ENCODE peak calls at places on chromosome 16, in four cellular contexts. S, W, Z and L are unnamed samples. For H3K4me1, the result is how much of the 10 kb centered on the place peaks cover.

GRCh38 chr16:19717319-19717718 is 708 bp downstream of the KNOP1 start:
- DNase-seq in W (no peak), Z (peak), S (no peak), L (no peak)

GRCh38 chr16:16015849-16016248 is 66.4 kb downstream of the ABCC1 start:
- DNase-seq in Z (no peak), S (no peak), W (no peak), L (no peak)

GRCh38 chr16:14193316-14193871 is 122.3 kb downstream of the MRTFB start:
- DNase-seq in S (no peak), W (no peak), Z (peak), L (no peak)

GRCh38 chr16:18937390-18937789 is 11.2 kb upstream of the SMG1 start:
- DNase-seq in W (no peak), S (no peak), Z (no peak), L (no peak)

GRCh38 chr16:81632392-81633146 is 146.5 kb upstream of the PLCG2 start:
- DNase-seq in Z (peak), W (no peak), S (no peak), L (peak)

GRCh38 chr16:71258371-71258770 is 27.8 kb upstream of the HYDIN start:
- DNase-seq in S (no peak), Z (no peak), W (no peak), L (no peak)

GRCh38 chr16:71618429-71618828 is 7.6 kb upstream of the MARVELD3 start:
- DNase-seq in S (no peak), W (no peak), Z (no peak), L (no peak)

GRCh38 chr16:1094601-1095449 is 1.2 kb downstream of the C1QTNF8 start:
- DNase-seq in W (no peak), Z (no peak), S (no peak), L (no peak)

GRCh38 chr16:4882261-4882632 is 35.0 kb downstream of the UBN1 start:
- DNase-seq in Z (no peak), W (no peak), S (peak), L (no peak)

GRCh38 chr16:57837305-57838125 is 35.2 kb upstream of the KIFC3 start:
- DNase-seq in W (no peak), Z (no peak), S (no peak), L (no peak)

GRCh38 chr16:4200000-4200780 is 41.7 kb downstream of the SRL start:
- DNase-seq in S (peak), W (peak), Z (peak), L (peak)

GRCh38 chr16:2737895-2738418 is 14.5 kb upstream of the SRRM2 start:
- DNase-seq in Z (no peak), W (no peak), S (no peak), L (no peak)

GRCh38 chr16:58124601-58124915 is 4.6 kb downstream of the CFAP20 start:
- DNase-seq in W (no peak), Z (no peak), S (no peak), L (no peak)

GRCh38 chr16:86635181-86635580 is 56.8 kb downstream of the FOXL1 start:
- DNase-seq in S (no peak), Z (no peak), W (no peak), L (no peak)

GRCh38 chr16:88617268-88618031 is 20.9 kb upstream of the IL17C start:
- DNase-seq in S (no peak), W (no peak), Z (no peak), L (no peak)

GRCh38 chr16:88614818-88615580 is 23.4 kb upstream of the IL17C start:
- DNase-seq in Z (no peak), S (no peak), W (peak), L (no peak)

GRCh38 chr16:88616736-88617135 is 21.6 kb upstream of the IL17C start:
- DNase-seq in S (no peak), Z (no peak), W (no peak), L (no peak)

GRCh38 chr16:88618182-88618955 is 20.0 kb upstream of the IL17C start:
- DNase-seq in W (no peak), S (no peak), Z (no peak), L (no peak)

DNA sequence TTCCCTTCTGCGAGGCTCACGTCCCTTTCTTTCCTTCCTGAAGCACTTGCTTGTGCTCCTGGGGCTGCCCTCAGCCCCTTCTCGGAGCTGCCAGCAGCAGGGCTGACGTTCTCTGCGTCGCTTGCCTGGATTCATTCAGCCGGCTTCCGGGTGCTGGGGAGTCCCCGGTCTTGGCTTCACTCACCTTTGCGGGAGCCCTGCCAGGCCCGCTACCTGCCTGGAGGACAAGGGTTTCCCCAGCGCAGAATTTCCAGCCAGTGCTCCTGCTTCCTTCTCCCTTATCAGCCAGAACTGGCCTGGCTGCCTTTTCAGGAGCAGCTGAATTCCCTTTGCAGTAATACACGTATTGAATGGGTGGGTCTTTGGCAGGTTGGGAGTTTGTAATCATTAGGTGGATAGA is 22.1 kb upstream of the IL17C start:
- DNase-seq in Z (no peak), W (no peak), S (no peak), L (no peak)
- H3K27ac ChIP-seq in Z (no peak), W (no peak), S (no peak), L (no peak)

GRCh38 chr16:66553223-66553622 is 847 bp downstream of the CKLF start:
- DNase-seq in W (no peak), Z (peak), S (no peak), L (peak)

GRCh38 chr16:66552288-66553143 is at the start of gene CKLF:
- DNase-seq in W (peak), S (peak), Z (peak), L (peak)

GRCh38 chr16:66551788-66552287 is 538 bp upstream of the CKLF start:
- DNase-seq in W (no peak), S (no peak), Z (no peak), L (no peak)

GRCh38 chr16:66554492-66554891 is 2.1 kb downstream of the CKLF start:
- DNase-seq in Z (no peak), W (no peak), S (no peak), L (no peak)

GRCh38 chr16:66554021-66554420 is 1.6 kb downstream of the CKLF start:
- DNase-seq in S (no peak), Z (no peak), W (no peak), L (no peak)
- H3K4me1 ChIP-seq in S (under half), Z (half or more), W (under half), L (under half)

DNA sequence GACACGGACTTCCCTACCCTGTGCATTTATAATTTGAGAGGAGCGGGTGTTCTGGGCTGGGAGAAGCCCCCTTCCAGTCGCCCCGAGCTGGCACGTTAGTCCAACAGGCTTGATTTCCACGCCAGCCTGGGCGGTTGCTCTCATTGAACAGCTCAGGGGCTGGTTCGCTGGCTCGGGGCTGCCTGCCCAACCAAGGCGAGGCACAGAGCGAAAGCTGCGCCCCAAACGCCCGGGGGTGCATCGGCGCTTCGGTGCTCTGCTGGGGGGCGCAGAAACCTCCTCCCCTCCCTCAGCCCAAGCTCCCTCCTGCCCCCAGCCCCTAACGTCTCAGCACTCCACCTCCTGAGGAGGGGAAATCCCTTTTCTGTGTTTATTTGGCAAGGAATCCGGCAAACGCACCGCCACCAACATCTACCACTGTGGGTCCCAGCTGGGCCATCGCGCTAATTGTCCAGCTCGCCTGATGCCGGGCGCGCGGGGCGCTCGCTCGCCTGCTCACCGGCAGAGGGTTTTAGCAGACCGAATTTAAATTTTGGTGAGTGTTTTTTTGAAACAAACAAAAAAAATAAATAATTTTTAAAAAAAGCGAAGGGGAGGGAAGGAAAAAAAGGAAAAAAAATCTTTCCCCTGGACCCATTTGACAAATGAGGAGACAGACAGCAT is 29.5 kb upstream of the RBFOX1 start:
- DNase-seq in W (peak), S (no peak), Z (no peak), L (no peak)
- H3K4me3 ChIP-seq in W (no peak), S (no peak), Z (no peak), L (no peak)

DNA sequence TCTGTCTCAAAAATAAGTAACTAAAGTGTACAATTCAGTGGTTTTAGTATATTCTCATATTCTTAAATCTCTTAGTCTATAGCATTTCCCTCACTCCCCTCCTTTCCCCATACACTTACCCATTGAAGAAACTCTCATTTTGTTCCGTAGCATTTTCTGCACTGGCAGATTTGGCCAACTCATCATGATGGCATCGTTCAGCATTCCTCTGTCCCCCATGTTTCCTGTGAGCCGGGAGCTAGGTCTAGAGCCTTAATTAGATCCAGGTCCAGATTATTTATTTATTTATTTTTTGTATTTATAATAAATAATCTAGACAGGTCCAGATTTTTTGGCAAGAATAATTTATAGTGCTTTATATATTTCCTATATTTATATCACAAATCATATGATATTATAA is 31.0 kb downstream of the HEATR3 start:
- DNase-seq in W (no peak), Z (no peak), S (no peak), L (peak)
- H3K27ac ChIP-seq in W (no peak), Z (no peak), S (no peak), L (no peak)

DNA sequence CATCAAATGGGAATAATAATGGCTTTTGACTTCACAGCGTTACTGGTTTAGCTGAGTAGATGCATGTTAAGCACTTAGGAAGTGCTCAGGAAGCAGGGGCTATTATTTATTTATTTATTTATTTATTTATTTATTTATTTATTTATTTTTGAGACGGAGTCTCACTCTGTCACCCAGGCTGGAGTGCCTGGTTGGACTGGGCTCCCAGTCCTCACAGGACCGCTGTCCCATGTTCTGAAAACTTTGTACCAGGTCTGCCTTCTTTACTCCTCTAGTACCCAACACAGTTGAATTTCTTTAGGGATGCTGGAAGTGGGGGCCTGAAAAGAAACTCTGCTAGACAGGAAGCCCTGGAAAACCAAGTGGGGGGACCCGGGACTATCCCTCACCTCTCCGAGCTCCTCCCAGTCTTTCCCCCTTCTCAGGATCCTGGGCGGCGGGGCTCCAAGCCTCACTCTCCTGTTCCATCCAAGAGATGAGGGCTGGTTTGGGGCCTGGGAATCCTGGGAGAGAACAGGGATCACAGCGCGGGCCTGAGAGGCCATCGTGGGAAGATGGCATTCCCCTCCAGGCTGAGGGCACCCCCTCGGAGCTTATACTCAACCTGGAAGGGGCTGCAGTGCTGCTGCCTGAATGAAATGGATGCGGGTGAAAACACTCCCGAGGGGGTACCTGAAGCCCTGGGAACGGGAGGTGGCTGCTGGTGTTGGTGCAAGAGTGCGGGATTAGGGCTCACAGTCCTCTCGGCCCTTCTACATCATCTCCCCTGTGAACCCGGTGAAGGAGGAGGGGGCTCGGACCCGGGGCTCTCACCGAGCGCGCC is 682 bp downstream of the ZNF688 start:
- DNase-seq in Z (no peak), S (peak), W (peak), L (no peak)
- H3K4me1 ChIP-seq in Z (half or more), S (under half), W (under half), L (under half)

DNA sequence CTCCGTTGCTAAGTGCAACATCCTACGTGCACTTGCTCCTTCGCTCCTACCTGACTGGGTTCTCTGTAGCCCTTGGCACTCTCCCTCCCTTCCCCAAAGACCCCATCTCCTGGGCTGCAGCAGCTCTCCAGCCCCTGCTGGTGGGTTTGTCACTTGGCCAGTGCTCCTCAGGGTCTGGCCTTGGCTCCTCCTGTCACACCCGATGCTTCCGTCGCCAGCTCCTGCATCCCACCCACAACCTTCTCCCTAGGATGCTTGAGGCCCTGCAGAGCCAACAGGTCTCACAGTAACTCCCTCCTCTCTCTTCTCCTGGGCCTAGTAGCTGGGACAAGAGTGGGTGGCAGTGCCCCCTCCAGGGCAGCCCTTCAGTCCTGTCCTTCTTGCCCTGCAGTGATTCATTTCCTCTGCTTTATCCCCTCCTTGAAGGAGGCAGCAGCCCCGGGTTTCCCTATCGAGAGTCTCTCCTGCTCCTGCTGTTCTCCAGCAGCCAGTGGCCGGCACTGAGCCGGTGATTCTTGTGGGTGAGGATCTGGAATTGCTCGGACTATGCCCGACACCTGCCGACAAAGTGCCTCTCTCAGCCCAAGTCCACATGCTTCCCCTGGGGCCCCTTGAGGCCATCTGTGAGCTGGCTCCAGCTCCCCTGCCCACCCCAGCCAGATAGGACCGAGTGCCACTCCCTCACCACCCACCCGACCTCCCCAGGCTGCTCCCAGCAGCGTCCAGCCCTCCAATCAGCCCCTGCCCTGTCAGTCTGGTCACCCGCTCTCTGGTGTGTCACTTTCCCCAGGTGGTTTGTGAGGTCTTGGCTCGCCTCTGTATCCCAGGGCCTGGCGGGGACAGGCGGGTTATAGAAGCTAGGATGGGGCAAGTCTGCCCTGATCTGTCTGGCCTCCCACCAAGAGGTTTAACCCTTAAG is 3.8 kb downstream of the LITAFD start:
- DNase-seq in Z (no peak), W (no peak), S (no peak), L (peak)
- H3K4me3 ChIP-seq in Z (no peak), W (no peak), S (no peak), L (no peak)

GRCh38 chr16:11631214-11631613 is 37.0 kb upstream of the SNN start:
- DNase-seq in W (no peak), S (no peak), Z (no peak), L (no peak)

GRCh38 chr16:11630230-11631056 is 37.8 kb upstream of the SNN start:
- DNase-seq in W (no peak), S (no peak), Z (no peak), L (no peak)

GRCh38 chr16:11627822-11628457 is 40.3 kb upstream of the SNN start:
- DNase-seq in S (no peak), Z (no peak), W (no peak), L (no peak)

GRCh38 chr16:11627292-11627663 is 40.6 kb upstream of the LITAF start:
- DNase-seq in S (no peak), W (no peak), Z (no peak), L (no peak)

GRCh38 chr16:11629071-11630030 is 38.9 kb upstream of the SNN start:
- DNase-seq in S (no peak), W (no peak), Z (no peak), L (no peak)
- H3K27ac ChIP-seq in S (no peak), W (no peak), Z (no peak), L (no peak)

DNA sequence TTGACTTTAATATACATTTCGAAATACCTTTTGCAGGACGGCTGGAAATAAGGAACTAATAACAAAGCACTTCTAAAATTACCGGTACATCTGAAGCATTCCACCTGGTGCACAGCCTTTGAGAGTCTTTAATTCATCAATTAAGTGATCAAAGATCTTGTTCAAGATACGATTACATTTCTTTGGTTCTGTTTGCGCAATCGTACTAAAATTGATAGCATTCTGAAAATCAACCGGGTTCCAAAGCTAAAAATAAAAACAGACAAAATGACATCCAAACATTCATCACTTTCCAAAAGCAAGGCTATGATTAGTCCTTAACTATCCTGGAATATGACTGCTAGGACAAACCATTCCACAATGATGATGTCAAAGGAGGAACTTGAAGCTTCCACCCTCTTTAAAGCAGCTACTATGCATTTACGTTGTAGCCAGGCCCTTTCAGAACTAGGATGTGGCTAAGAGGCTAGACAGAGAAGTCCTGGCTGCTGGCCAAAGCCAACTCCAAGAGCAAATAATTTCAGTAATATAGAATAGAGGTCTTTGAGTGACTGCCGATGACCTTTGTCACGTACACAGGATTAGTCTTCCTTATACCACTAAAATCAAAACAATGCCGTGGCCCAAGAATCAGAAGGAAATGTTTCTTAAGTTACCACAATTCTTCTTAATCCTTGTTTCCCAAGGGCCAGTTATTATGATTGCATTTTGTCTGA is 299.8 kb upstream of the PSMD7 start:
- DNase-seq in Z (no peak), S (no peak), W (no peak), L (no peak)
- H3K4me1 ChIP-seq in Z (under half), S (under half), W (under half), L (under half)